ENCODE peak calls at places on chromosomes 1 and 21, in six cellular contexts. One of them, this sample, is unnamed.

GRCh38 chr1:1684031-1684681 is 8.4 kb downstream of the SLC35E2B start:
- DNase-seq in stomach: no peak
- DNase-seq in cardiac muscle cell: no peak
- DNase-seq in fibroblast of lung: no peak
- DNase-seq in esophagus squamous epithelium: no peak
- DNase-seq in HL-60: no peak
- DNase-seq in this sample: no peak

GRCh38 chr1:240189386-240189989 is 97.8 kb downstream of the FMN2 start:
- DNase-seq in stomach: no peak
- DNase-seq in cardiac muscle cell: peak; percentile 43
- DNase-seq in fibroblast of lung: peak; percentile 55
- DNase-seq in esophagus squamous epithelium: no peak
- DNase-seq in HL-60: peak; percentile 36
- DNase-seq in this sample: no peak

GRCh38 chr21:41164981-41165650 is 2.8 kb upstream of the BACE2 start:
- DNase-seq in stomach: peak; percentile 89
- DNase-seq in cardiac muscle cell: peak; percentile 25
- DNase-seq in fibroblast of lung: peak; percentile 18
- DNase-seq in esophagus squamous epithelium: no peak
- DNase-seq in HL-60: no peak
- DNase-seq in this sample: no peak

GRCh38 chr1:161705537-161705936 is 1.5 kb upstream of the FCRLA start:
- DNase-seq in stomach: no peak
- DNase-seq in cardiac muscle cell: no peak
- DNase-seq in fibroblast of lung: no peak
- DNase-seq in esophagus squamous epithelium: no peak
- DNase-seq in HL-60: no peak
- DNase-seq in this sample: no peak

GRCh38 chr1:230772457-230773395 is 25.5 kb downstream of the CAPN9 start:
- DNase-seq in stomach: peak; percentile 48
- DNase-seq in cardiac muscle cell: peak; percentile 89
- DNase-seq in fibroblast of lung: peak; percentile 71
- DNase-seq in esophagus squamous epithelium: no peak
- DNase-seq in HL-60: no peak
- DNase-seq in this sample: peak; percentile 80

GRCh38 chr1:205933672-205934618 is 9.3 kb downstream of the SLC26A9 start:
- DNase-seq in stomach: no peak
- DNase-seq in cardiac muscle cell: peak; percentile 69
- DNase-seq in fibroblast of lung: peak; percentile 28
- DNase-seq in esophagus squamous epithelium: no peak
- DNase-seq in HL-60: no peak
- DNase-seq in this sample: no peak

GRCh38 chr1:235450433-235450832 is 53.8 kb downstream of the B3GALNT2 start:
- DNase-seq in stomach: no peak
- DNase-seq in cardiac muscle cell: no peak
- DNase-seq in fibroblast of lung: no peak
- DNase-seq in esophagus squamous epithelium: no peak
- DNase-seq in HL-60: no peak
- DNase-seq in this sample: no peak

GRCh38 chr1:90176530-90176929 is 181.6 kb downstream of the ZNF326 start:
- DNase-seq in stomach: no peak
- DNase-seq in cardiac muscle cell: peak; percentile 68
- DNase-seq in fibroblast of lung: no peak
- DNase-seq in esophagus squamous epithelium: no peak
- DNase-seq in HL-60: no peak
- DNase-seq in this sample: no peak

GRCh38 chr1:26723013-26723991 is 27.5 kb downstream of the ARID1A start:
- DNase-seq in stomach: peak; percentile 89
- DNase-seq in cardiac muscle cell: peak; percentile 100
- DNase-seq in fibroblast of lung: peak; percentile 98
- DNase-seq in esophagus squamous epithelium: no peak
- DNase-seq in HL-60: no peak
- DNase-seq in this sample: peak; percentile 77

GRCh38 chr1:54327386-54328116 is 78.6 kb downstream of the SSBP3 start:
- DNase-seq in stomach: no peak
- DNase-seq in cardiac muscle cell: no peak
- DNase-seq in fibroblast of lung: peak; percentile 55
- DNase-seq in esophagus squamous epithelium: no peak
- DNase-seq in HL-60: no peak
- DNase-seq in this sample: no peak

GRCh38 chr1:25711555-25712298 is 88.3 kb upstream of the SELENON start:
- DNase-seq in stomach: no peak
- DNase-seq in cardiac muscle cell: no peak
- DNase-seq in fibroblast of lung: peak; percentile 73
- DNase-seq in esophagus squamous epithelium: no peak
- DNase-seq in HL-60: peak; percentile 77
- DNase-seq in this sample: no peak

GRCh38 chr1:209349372-209350324 is 233.9 kb upstream of the CAMK1G start:
- DNase-seq in stomach: no peak
- DNase-seq in cardiac muscle cell: peak; percentile 43
- DNase-seq in fibroblast of lung: no peak
- DNase-seq in esophagus squamous epithelium: no peak
- DNase-seq in HL-60: no peak
- DNase-seq in this sample: no peak

GRCh38 chr1:216200941-216201340 is 222.3 kb downstream of the USH2A start:
- DNase-seq in stomach: no peak
- DNase-seq in cardiac muscle cell: no peak
- DNase-seq in fibroblast of lung: no peak
- DNase-seq in esophagus squamous epithelium: no peak
- DNase-seq in HL-60: no peak
- DNase-seq in this sample: no peak

GRCh38 chr1:71559880-71560279 is 479.0 kb upstream of the ZRANB2 start:
- DNase-seq in stomach: no peak
- DNase-seq in cardiac muscle cell: no peak
- DNase-seq in fibroblast of lung: no peak
- DNase-seq in esophagus squamous epithelium: no peak
- DNase-seq in HL-60: no peak
- DNase-seq in this sample: no peak

GRCh38 chr1:22364764-22365163 is 86.9 kb upstream of the ZBTB40 start:
- DNase-seq in stomach: no peak
- DNase-seq in cardiac muscle cell: no peak
- DNase-seq in fibroblast of lung: no peak
- DNase-seq in esophagus squamous epithelium: no peak
- DNase-seq in HL-60: no peak
- DNase-seq in this sample: no peak

GRCh38 chr1:198491028-198491427 is 49.5 kb downstream of the ATP6V1G3 start:
- DNase-seq in stomach: no peak
- DNase-seq in cardiac muscle cell: no peak
- DNase-seq in fibroblast of lung: no peak
- DNase-seq in esophagus squamous epithelium: no peak
- DNase-seq in HL-60: no peak
- DNase-seq in this sample: no peak

GRCh38 chr21:29318354-29318753 is 19.6 kb downstream of the BACH1 start:
- DNase-seq in stomach: no peak
- DNase-seq in cardiac muscle cell: peak; percentile 38
- DNase-seq in fibroblast of lung: no peak
- DNase-seq in esophagus squamous epithelium: no peak
- DNase-seq in HL-60: no peak
- DNase-seq in this sample: no peak

GRCh38 chr1:233085566-233085965 is 135.2 kb downstream of the NTPCR start:
- DNase-seq in stomach: no peak
- DNase-seq in cardiac muscle cell: no peak
- DNase-seq in fibroblast of lung: no peak
- DNase-seq in esophagus squamous epithelium: no peak
- DNase-seq in HL-60: no peak
- DNase-seq in this sample: no peak

GRCh38 chr1:155062702-155063411 is 683 bp upstream of the EFNA4 start:
- DNase-seq in stomach: peak; percentile 69
- DNase-seq in cardiac muscle cell: peak; percentile 60
- DNase-seq in fibroblast of lung: peak; percentile 44
- DNase-seq in esophagus squamous epithelium: no peak
- DNase-seq in HL-60: peak; percentile 50
- DNase-seq in this sample: no peak

GRCh38 chr1:1302951-1303509 is 4.7 kb downstream of the ACAP3 start:
- DNase-seq in stomach: no peak
- DNase-seq in cardiac muscle cell: no peak
- DNase-seq in fibroblast of lung: no peak
- DNase-seq in esophagus squamous epithelium: no peak
- DNase-seq in HL-60: no peak
- DNase-seq in this sample: no peak

GRCh38 chr1:17886838-17887441 is 131.8 kb downstream of the ACTL8 start:
- DNase-seq in stomach: no peak
- DNase-seq in cardiac muscle cell: no peak
- DNase-seq in fibroblast of lung: no peak
- DNase-seq in esophagus squamous epithelium: no peak
- DNase-seq in HL-60: no peak
- DNase-seq in this sample: no peak

GRCh38 chr1:7448986-7449385 is 322.1 kb upstream of the VAMP3 start:
- DNase-seq in stomach: no peak
- DNase-seq in cardiac muscle cell: no peak
- DNase-seq in fibroblast of lung: no peak
- DNase-seq in esophagus squamous epithelium: no peak
- DNase-seq in HL-60: no peak
- DNase-seq in this sample: no peak

GRCh38 chr1:32393832-32394140 is 455 bp downstream of the BSDC1 start:
- DNase-seq in stomach: peak; percentile 59
- DNase-seq in cardiac muscle cell: peak; percentile 28
- DNase-seq in fibroblast of lung: no peak
- DNase-seq in esophagus squamous epithelium: no peak
- DNase-seq in HL-60: peak; percentile 43
- DNase-seq in this sample: no peak

GRCh38 chr1:15550573-15550972 is 23.9 kb downstream of the DNAJC16 start:
- DNase-seq in stomach: no peak
- DNase-seq in cardiac muscle cell: no peak
- DNase-seq in fibroblast of lung: no peak
- DNase-seq in esophagus squamous epithelium: no peak
- DNase-seq in HL-60: no peak
- DNase-seq in this sample: no peak

GRCh38 chr1:153750026-153750995 is 22.5 kb downstream of the INTS3 start:
- DNase-seq in stomach: no peak
- DNase-seq in cardiac muscle cell: peak; percentile 48
- DNase-seq in fibroblast of lung: no peak
- DNase-seq in esophagus squamous epithelium: no peak
- DNase-seq in HL-60: no peak
- DNase-seq in this sample: no peak

GRCh38 chr1:7707527-7707926 is 63.6 kb upstream of the VAMP3 start:
- DNase-seq in stomach: no peak
- DNase-seq in cardiac muscle cell: no peak
- DNase-seq in fibroblast of lung: no peak
- DNase-seq in esophagus squamous epithelium: no peak
- DNase-seq in HL-60: no peak
- DNase-seq in this sample: no peak

GRCh38 chr1:66929999-66930822 is 5.4 kb downstream of the MIER1 start:
- DNase-seq in stomach: peak; percentile 96
- DNase-seq in cardiac muscle cell: peak; percentile 97
- DNase-seq in fibroblast of lung: peak; percentile 90
- DNase-seq in esophagus squamous epithelium: peak; percentile 74
- DNase-seq in HL-60: peak; percentile 92
- DNase-seq in this sample: peak; percentile 93
- TF ChIP-seq CTCF in stomach: peak; percentile 29
- TF ChIP-seq CTCF in cardiac muscle cell: peak; percentile 36
- TF ChIP-seq CTCF in fibroblast of lung: no peak
- TF ChIP-seq CTCF in esophagus squamous epithelium: peak; percentile 47
- TF ChIP-seq CTCF in HL-60: no peak
- TF ChIP-seq CTCF in this sample: peak; percentile 22

GRCh38 chr1:158014702-158015320 is 21.4 kb downstream of the KIRREL1 start:
- DNase-seq in stomach: no peak
- DNase-seq in cardiac muscle cell: no peak
- DNase-seq in fibroblast of lung: no peak
- DNase-seq in esophagus squamous epithelium: no peak
- DNase-seq in HL-60: no peak
- DNase-seq in this sample: no peak

GRCh38 chr1:158007949-158008386 is 14.5 kb downstream of the KIRREL1 start:
- DNase-seq in stomach: no peak
- DNase-seq in cardiac muscle cell: no peak
- DNase-seq in fibroblast of lung: no peak
- DNase-seq in esophagus squamous epithelium: no peak
- DNase-seq in HL-60: no peak
- DNase-seq in this sample: no peak

GRCh38 chr1:158008630-158009029 is 15.2 kb downstream of the KIRREL1 start:
- DNase-seq in stomach: no peak
- DNase-seq in cardiac muscle cell: no peak
- DNase-seq in fibroblast of lung: no peak
- DNase-seq in esophagus squamous epithelium: no peak
- DNase-seq in HL-60: no peak
- DNase-seq in this sample: no peak

GRCh38 chr1:158013840-158014520 is 20.5 kb downstream of the KIRREL1 start:
- DNase-seq in stomach: no peak
- DNase-seq in cardiac muscle cell: peak; percentile 63
- DNase-seq in fibroblast of lung: peak; percentile 63
- DNase-seq in esophagus squamous epithelium: no peak
- DNase-seq in HL-60: no peak
- DNase-seq in this sample: no peak

DNA sequence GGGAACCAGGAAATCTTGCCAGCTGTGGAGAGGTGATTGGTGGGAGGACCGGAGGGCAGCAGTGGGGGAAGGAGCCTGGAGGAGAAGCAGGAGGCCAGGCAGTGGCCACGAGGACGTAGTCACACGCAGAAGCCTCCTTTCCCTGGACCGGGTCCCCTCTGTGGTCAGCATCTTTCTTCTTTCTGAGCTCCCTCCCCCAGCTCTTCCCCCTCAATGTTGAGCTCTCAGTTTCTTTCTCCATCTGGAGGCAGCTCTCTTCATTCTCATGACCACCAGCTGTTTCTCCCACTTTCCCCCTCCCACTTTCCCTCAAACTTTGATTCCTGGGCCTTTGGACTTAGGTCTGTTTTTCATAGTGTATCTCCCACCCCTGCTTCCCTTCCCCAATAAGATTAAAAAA is 18.3 kb downstream of the KIRREL1 start:
- DNase-seq in stomach: no peak
- DNase-seq in cardiac muscle cell: peak; percentile 57
- DNase-seq in fibroblast of lung: peak; percentile 61
- DNase-seq in esophagus squamous epithelium: no peak
- DNase-seq in HL-60: no peak
- DNase-seq in this sample: no peak
- H3K27ac ChIP-seq in stomach: peak overlapping the region; percentile 82
- H3K27ac ChIP-seq in cardiac muscle cell: peak overlapping the region; percentile 95
- H3K27ac ChIP-seq in fibroblast of lung: peak overlapping the region; percentile 86
- H3K27ac ChIP-seq in esophagus squamous epithelium: peak overlapping the region; percentile 81
- H3K27ac ChIP-seq in HL-60: no peak overlapping the region
- H3K27ac ChIP-seq in this sample: peak overlapping the region; percentile 66

GRCh38 chr1:9181990-9182783 is 52.4 kb upstream of the H6PD start:
- DNase-seq in stomach: peak; percentile 65
- DNase-seq in cardiac muscle cell: peak; percentile 64
- DNase-seq in fibroblast of lung: peak; percentile 45
- DNase-seq in esophagus squamous epithelium: no peak
- DNase-seq in HL-60: no peak
- DNase-seq in this sample: no peak
- TF ChIP-seq CTCF in stomach: no peak
- TF ChIP-seq CTCF in cardiac muscle cell: peak; percentile 30
- TF ChIP-seq CTCF in fibroblast of lung: no peak
- TF ChIP-seq CTCF in esophagus squamous epithelium: no peak
- TF ChIP-seq CTCF in HL-60: no peak
- TF ChIP-seq CTCF in this sample: no peak

DNA sequence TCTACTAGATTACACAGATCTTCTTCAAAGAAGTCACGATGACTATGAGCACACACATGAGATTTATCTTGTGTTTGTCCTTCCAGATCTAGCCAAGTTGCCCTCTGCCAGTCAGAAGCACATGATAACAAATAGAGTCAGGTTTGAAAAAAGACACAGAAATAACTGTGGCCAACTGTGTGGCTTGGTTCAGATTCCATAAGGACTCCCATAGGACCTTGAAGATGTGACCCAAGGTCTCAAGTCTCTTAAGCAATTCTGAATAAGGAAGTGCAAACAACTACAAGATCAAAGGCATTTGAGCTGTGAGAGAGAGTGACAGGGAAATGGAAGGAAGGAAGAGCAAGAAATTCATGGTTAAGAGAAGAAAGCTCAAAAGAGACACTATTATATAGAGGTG is 194.0 kb downstream of the PLPP3 start:
- DNase-seq in stomach: no peak
- DNase-seq in cardiac muscle cell: no peak
- DNase-seq in fibroblast of lung: no peak
- DNase-seq in esophagus squamous epithelium: no peak
- DNase-seq in HL-60: no peak
- DNase-seq in this sample: no peak
- H3K27ac ChIP-seq in stomach: no peak overlapping the region
- H3K27ac ChIP-seq in cardiac muscle cell: no peak overlapping the region
- H3K27ac ChIP-seq in fibroblast of lung: no peak overlapping the region
- H3K27ac ChIP-seq in esophagus squamous epithelium: no peak overlapping the region
- H3K27ac ChIP-seq in HL-60: no peak overlapping the region
- H3K27ac ChIP-seq in this sample: no peak overlapping the region